ENCODE peak calls at places on chromosomes 6 and 20, in five cellular contexts. One of them, this sample, is unnamed.
A peak's percentile ranks its signal among the peaks of the same experiment; 100 is the strongest.

GRCh38 chr20:43722153-43722505 is 4.7 kb downstream of the GTSF1L start:
- DNase-seq in A549: no peak
- DNase-seq in neural progenitor cell: no peak
- DNase-seq in fibroblast of mammary gland: no peak
- DNase-seq in lung: no peak
- DNase-seq in this sample: no peak

GRCh38 chr6:84618046-84618752 is 146.2 kb downstream of the TBX18 start:
- DNase-seq in fibroblast of mammary gland: peak; percentile 95
- DNase-seq in neural progenitor cell: no peak
- DNase-seq in A549: no peak
- DNase-seq in lung: no peak
- DNase-seq in this sample: peak; percentile 96

GRCh38 chr6:134299236-134299635 is 18.7 kb downstream of the SGK1 start:
- DNase-seq in neural progenitor cell: no peak
- DNase-seq in fibroblast of mammary gland: peak; percentile 56
- DNase-seq in lung: no peak
- DNase-seq in A549: peak; percentile 37
- DNase-seq in this sample: peak; percentile 92

GRCh38 chr6:81895511-81896185 is 143.2 kb upstream of the TENT5A start:
- DNase-seq in fibroblast of mammary gland: peak; percentile 72
- DNase-seq in A549: no peak
- DNase-seq in lung: no peak
- DNase-seq in neural progenitor cell: no peak
- DNase-seq in this sample: peak; percentile 31

GRCh38 chr6:158793432-158793831 is 25.7 kb downstream of the EZR start:
- DNase-seq in fibroblast of mammary gland: peak; percentile 66
- DNase-seq in neural progenitor cell: peak; percentile 38
- DNase-seq in A549: peak; percentile 67
- DNase-seq in lung: no peak
- DNase-seq in this sample: peak; percentile 37

GRCh38 chr6:85078071-85078470 is 313.7 kb upstream of the TBX18 start:
- DNase-seq in lung: no peak
- DNase-seq in neural progenitor cell: no peak
- DNase-seq in A549: peak; percentile 23
- DNase-seq in fibroblast of mammary gland: peak; percentile 95
- DNase-seq in this sample: peak; percentile 48

GRCh38 chr20:38617011-38617829 is 15.6 kb downstream of the ARHGAP40 start:
- DNase-seq in fibroblast of mammary gland: no peak
- DNase-seq in A549: peak; percentile 34
- DNase-seq in lung: no peak
- DNase-seq in neural progenitor cell: no peak
- DNase-seq in this sample: no peak

GRCh38 chr6:145327497-145328055 is 407.7 kb downstream of the EPM2A start:
- DNase-seq in A549: no peak
- DNase-seq in neural progenitor cell: no peak
- DNase-seq in fibroblast of mammary gland: no peak
- DNase-seq in lung: no peak
- DNase-seq in this sample: no peak

GRCh38 chr20:680638-681037 is 5.0 kb upstream of the SCRT2 start:
- DNase-seq in fibroblast of mammary gland: no peak
- DNase-seq in A549: no peak
- DNase-seq in lung: no peak
- DNase-seq in neural progenitor cell: no peak
- DNase-seq in this sample: no peak

GRCh38 chr20:62850333-62850974 is 11.2 kb downstream of the TCFL5 start:
- DNase-seq in lung: no peak
- DNase-seq in A549: no peak
- DNase-seq in fibroblast of mammary gland: no peak
- DNase-seq in neural progenitor cell: no peak
- DNase-seq in this sample: no peak

GRCh38 chr20:1874534-1875168 is 20.6 kb upstream of the SIRPA start:
- DNase-seq in lung: peak; percentile 60
- DNase-seq in A549: peak; percentile 65
- DNase-seq in fibroblast of mammary gland: no peak
- DNase-seq in neural progenitor cell: no peak
- DNase-seq in this sample: no peak

GRCh38 chr6:36897629-36898028 is 11.9 kb downstream of the C6orf89 start:
- DNase-seq in A549: peak; percentile 29
- DNase-seq in neural progenitor cell: peak; percentile 30
- DNase-seq in fibroblast of mammary gland: no peak
- DNase-seq in lung: no peak
- DNase-seq in this sample: peak; percentile 5
- TF ChIP-seq CTCF in A549: no peak
- TF ChIP-seq CTCF in neural progenitor cell: peak; percentile 29
- TF ChIP-seq CTCF in fibroblast of mammary gland: no peak
- TF ChIP-seq CTCF in lung: no peak
- TF ChIP-seq CTCF in this sample: no peak

GRCh38 chr6:113039013-113039412 is 691.9 kb downstream of the RFPL4B start:
- DNase-seq in lung: no peak
- DNase-seq in neural progenitor cell: no peak
- DNase-seq in fibroblast of mammary gland: no peak
- DNase-seq in A549: no peak
- DNase-seq in this sample: no peak
- TF ChIP-seq CTCF in lung: no peak
- TF ChIP-seq CTCF in neural progenitor cell: no peak
- TF ChIP-seq CTCF in fibroblast of mammary gland: no peak
- TF ChIP-seq CTCF in A549: no peak
- TF ChIP-seq CTCF in this sample: no peak

DNA sequence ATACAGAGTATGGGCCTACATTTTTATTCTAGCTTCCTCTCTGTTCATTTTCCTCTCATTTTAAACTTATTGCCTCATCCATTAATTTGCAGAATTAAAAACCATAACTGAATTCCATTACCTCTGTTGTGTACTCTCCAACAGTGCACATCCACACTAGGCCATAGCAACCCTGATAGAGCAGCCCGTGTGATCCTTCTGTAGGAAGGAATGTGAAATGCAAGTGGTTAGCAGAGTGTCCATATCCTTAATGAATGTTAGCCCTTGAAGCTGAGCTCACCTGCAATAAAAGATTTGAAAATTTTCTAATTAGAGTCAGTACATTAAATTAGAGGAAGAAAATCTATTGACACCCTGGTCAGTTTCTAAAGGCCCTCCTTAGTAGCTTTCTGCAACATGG is 6.5 kb upstream of the GRIK2 start:
- DNase-seq in fibroblast of mammary gland: no peak
- DNase-seq in lung: no peak
- DNase-seq in A549: no peak
- DNase-seq in neural progenitor cell: peak; percentile 31
- DNase-seq in this sample: no peak
- TF ChIP-seq CTCF in fibroblast of mammary gland: peak; percentile 34
- TF ChIP-seq CTCF in lung: no peak
- TF ChIP-seq CTCF in A549: no peak
- TF ChIP-seq CTCF in neural progenitor cell: peak; percentile 54
- TF ChIP-seq CTCF in this sample: no peak

DNA sequence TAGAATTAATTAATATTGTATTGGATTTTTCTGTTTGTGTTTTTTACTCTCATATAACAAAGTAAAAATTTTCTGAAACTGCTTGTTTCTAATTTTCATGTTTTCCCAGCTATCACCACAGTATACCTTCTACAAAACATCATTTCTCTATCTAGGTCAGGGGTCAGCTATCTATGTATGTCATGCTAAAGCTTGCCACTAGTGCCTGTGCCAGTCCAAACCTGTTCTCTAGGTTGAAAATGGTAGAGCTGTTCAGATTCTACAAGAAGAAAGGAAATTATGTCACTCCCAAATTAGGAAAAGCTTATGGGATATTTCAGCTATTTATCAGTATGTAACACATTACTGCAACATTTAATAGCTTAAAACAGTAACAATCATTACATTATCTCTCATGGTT is 5.8 kb upstream of the ME1 start:
- DNase-seq in neural progenitor cell: no peak
- DNase-seq in A549: no peak
- DNase-seq in fibroblast of mammary gland: no peak
- DNase-seq in lung: no peak
- DNase-seq in this sample: no peak
- TF ChIP-seq CTCF in neural progenitor cell: no peak
- TF ChIP-seq CTCF in A549: no peak
- TF ChIP-seq CTCF in fibroblast of mammary gland: no peak
- TF ChIP-seq CTCF in lung: no peak
- TF ChIP-seq CTCF in this sample: no peak